ENCODE peak calls at places on chromosomes 2 and 18, in four cellular contexts. One of them, this sample, is unnamed. For H3K4me1 and H3K9me3, the result is how much of the 10 kb centered on the place peaks cover.

GRCh38 chr18:33440384-33441043 is at the start of gene CCDC178:
- DNase-seq in MM.1S: no peak
- DNase-seq in fibroblast of lung: peak
- DNase-seq in astrocyte: peak
- DNase-seq in this sample: no peak

GRCh38 chr2:75464348-75464946 is 96.3 kb downstream of the EVA1A start:
- DNase-seq in astrocyte: peak
- DNase-seq in fibroblast of lung: peak
- DNase-seq in MM.1S: no peak
- DNase-seq in this sample: no peak

GRCh38 chr2:240458044-240458899 is 22.8 kb downstream of the GPC1 start:
- DNase-seq in astrocyte: no peak
- DNase-seq in fibroblast of lung: no peak
- DNase-seq in MM.1S: no peak
- DNase-seq in this sample: no peak

GRCh38 chr18:46169464-46169941 is 65.3 kb downstream of the HAUS1 start:
- DNase-seq in MM.1S: no peak
- DNase-seq in fibroblast of lung: peak
- DNase-seq in astrocyte: peak
- DNase-seq in this sample: no peak

GRCh38 chr2:120761911-120762310 is 26.2 kb downstream of the GLI2 start:
- DNase-seq in astrocyte: no peak
- DNase-seq in MM.1S: no peak
- DNase-seq in fibroblast of lung: no peak
- DNase-seq in this sample: no peak

GRCh38 chr18:398866-399637 is 101.4 kb downstream of the COLEC12 start:
- DNase-seq in astrocyte: no peak
- DNase-seq in MM.1S: no peak
- DNase-seq in fibroblast of lung: no peak
- DNase-seq in this sample: no peak

GRCh38 chr18:33711514-33711913 is 133.5 kb downstream of the ASXL3 start:
- DNase-seq in astrocyte: peak
- DNase-seq in fibroblast of lung: no peak
- DNase-seq in MM.1S: no peak
- DNase-seq in this sample: no peak

GRCh38 chr18:58661423-58661822 is 9.8 kb upstream of the MALT1 start:
- DNase-seq in astrocyte: no peak
- DNase-seq in MM.1S: no peak
- DNase-seq in fibroblast of lung: peak
- DNase-seq in this sample: no peak

GRCh38 chr18:13290856-13291271 is 72.3 kb downstream of the LDLRAD4 start:
- DNase-seq in fibroblast of lung: no peak
- DNase-seq in MM.1S: no peak
- DNase-seq in astrocyte: no peak
- DNase-seq in this sample: no peak

GRCh38 chr2:201058914-201059313 is 12.6 kb downstream of the HYCC2 start:
- DNase-seq in MM.1S: no peak
- DNase-seq in astrocyte: no peak
- DNase-seq in fibroblast of lung: no peak
- DNase-seq in this sample: no peak

GRCh38 chr2:85662899-85663683 is 4.9 kb downstream of the SFTPB start:
- DNase-seq in MM.1S: no peak
- DNase-seq in astrocyte: peak
- DNase-seq in fibroblast of lung: peak
- DNase-seq in this sample: no peak

GRCh38 chr18:58005036-58005435 is 39.0 kb upstream of the NEDD4L start:
- DNase-seq in astrocyte: peak
- DNase-seq in MM.1S: no peak
- DNase-seq in fibroblast of lung: peak
- DNase-seq in this sample: no peak

GRCh38 chr2:195574305-195574704 is 82.7 kb upstream of the SLC39A10 start:
- DNase-seq in astrocyte: no peak
- DNase-seq in MM.1S: no peak
- DNase-seq in fibroblast of lung: no peak
- DNase-seq in this sample: no peak

GRCh38 chr2:61750624-61751023 is 103.2 kb downstream of the FAM161A start:
- DNase-seq in MM.1S: no peak
- DNase-seq in fibroblast of lung: peak
- DNase-seq in astrocyte: peak
- DNase-seq in this sample: no peak

GRCh38 chr18:33536904-33537303 is 41.1 kb upstream of the ASXL3 start:
- DNase-seq in MM.1S: no peak
- DNase-seq in astrocyte: no peak
- DNase-seq in fibroblast of lung: no peak
- DNase-seq in this sample: no peak

GRCh38 chr18:830315-830901 is 18.4 kb upstream of the YES1 start:
- DNase-seq in MM.1S: peak
- DNase-seq in astrocyte: peak
- DNase-seq in fibroblast of lung: peak
- DNase-seq in this sample: no peak

GRCh38 chr2:12855508-12855907 is 138.8 kb downstream of the TRIB2 start:
- DNase-seq in MM.1S: peak
- DNase-seq in fibroblast of lung: no peak
- DNase-seq in astrocyte: peak
- DNase-seq in this sample: no peak

GRCh38 chr2:239801404-239802100 is 223.6 kb downstream of the NDUFA10 start:
- DNase-seq in MM.1S: no peak
- DNase-seq in astrocyte: no peak
- DNase-seq in fibroblast of lung: no peak
- DNase-seq in this sample: no peak

GRCh38 chr2:184004945-184005672 is 593.2 kb upstream of the ZNF804A start:
- DNase-seq in fibroblast of lung: no peak
- DNase-seq in MM.1S: no peak
- DNase-seq in astrocyte: no peak
- DNase-seq in this sample: no peak

GRCh38 chr2:56630286-56630685 is 446.5 kb downstream of the CCDC85A start:
- DNase-seq in astrocyte: no peak
- DNase-seq in fibroblast of lung: no peak
- DNase-seq in MM.1S: no peak
- DNase-seq in this sample: no peak

GRCh38 chr2:147156970-147157369 is 687.9 kb upstream of the ACVR2A start:
- DNase-seq in astrocyte: no peak
- DNase-seq in MM.1S: no peak
- DNase-seq in fibroblast of lung: no peak
- DNase-seq in this sample: no peak

GRCh38 chr2:238929242-238930081 is 81.6 kb downstream of the TWIST2 start:
- DNase-seq in fibroblast of lung: peak
- DNase-seq in astrocyte: peak
- DNase-seq in MM.1S: no peak
- DNase-seq in this sample: no peak

GRCh38 chr2:217995741-217996141 is 7.1 kb downstream of the TNS1 start:
- DNase-seq in MM.1S: no peak
- DNase-seq in astrocyte: no peak
- DNase-seq in fibroblast of lung: peak
- DNase-seq in this sample: no peak

GRCh38 chr2:4866198-4866597 is 826.0 kb upstream of the SOX11 start:
- DNase-seq in fibroblast of lung: no peak
- DNase-seq in astrocyte: no peak
- DNase-seq in MM.1S: no peak
- DNase-seq in this sample: no peak

GRCh38 chr2:122433123-122433754 is 677.8 kb downstream of the TSN start:
- DNase-seq in MM.1S: no peak
- DNase-seq in fibroblast of lung: no peak
- DNase-seq in astrocyte: no peak
- DNase-seq in this sample: no peak

GRCh38 chr2:75870133-75870532 is 159.4 kb upstream of the GCFC2 start:
- DNase-seq in MM.1S: no peak
- DNase-seq in astrocyte: no peak
- DNase-seq in fibroblast of lung: no peak
- DNase-seq in this sample: no peak

DNA sequence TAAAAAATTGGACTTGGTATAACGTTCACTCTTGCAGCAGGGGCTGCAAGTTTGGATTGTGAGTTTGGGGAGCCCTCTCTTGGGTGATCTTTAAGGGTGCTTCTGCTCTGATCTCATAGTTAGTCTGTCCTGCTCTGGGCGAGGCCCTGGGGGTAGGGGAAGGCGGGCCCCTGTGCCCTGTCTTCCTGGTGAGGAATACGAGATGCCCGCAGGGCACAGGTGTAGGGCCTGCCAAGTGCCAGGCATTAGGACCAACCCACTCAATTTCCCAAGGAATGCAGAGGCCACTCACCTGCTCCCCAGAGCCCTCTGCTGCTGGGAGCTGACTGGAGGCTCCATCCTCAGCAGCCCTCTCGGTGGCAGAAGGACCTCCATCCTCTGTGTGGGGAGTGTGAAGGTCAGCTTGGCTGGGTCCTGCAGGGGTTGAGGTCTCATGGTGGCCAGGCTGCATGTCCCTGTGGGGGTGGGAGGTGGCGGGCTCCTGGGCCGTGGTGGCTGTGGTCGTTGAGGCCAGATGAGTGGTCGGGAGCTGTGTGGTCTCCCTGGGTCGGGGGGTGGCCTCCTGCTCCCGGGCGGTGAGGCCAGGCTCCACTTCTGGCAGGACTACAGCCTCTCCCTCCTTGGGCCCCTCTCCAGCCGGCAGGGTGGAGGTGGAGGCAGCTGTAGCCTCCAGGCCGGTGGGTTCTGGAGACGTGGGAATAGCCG is 21.3 kb downstream of the SDC1 start:
- DNase-seq in astrocyte: no peak
- DNase-seq in fibroblast of lung: no peak
- DNase-seq in MM.1S: no peak
- DNase-seq in this sample: no peak
- H3K4me1 ChIP-seq in astrocyte: under half
- H3K4me1 ChIP-seq in fibroblast of lung: under half
- H3K4me1 ChIP-seq in MM.1S: half or more
- H3K4me1 ChIP-seq in this sample: under half

DNA sequence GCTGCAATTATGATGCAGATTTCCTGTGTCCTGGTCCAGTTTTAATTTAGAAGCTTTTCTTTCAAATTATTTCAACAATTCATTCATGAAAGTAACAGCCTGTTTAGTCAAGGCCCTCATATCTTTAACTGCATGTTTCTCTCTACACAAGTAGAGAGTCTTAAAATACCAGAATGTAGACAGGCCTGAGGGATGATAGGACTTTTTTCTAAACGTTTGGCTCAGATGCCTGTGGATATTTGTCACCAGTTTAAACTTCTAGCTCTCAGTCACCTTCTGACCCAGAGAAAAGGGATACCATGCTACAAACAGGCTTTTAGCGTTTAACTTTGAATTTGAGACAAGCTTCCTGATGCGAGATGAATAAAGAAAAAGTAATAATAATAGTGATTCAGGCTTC is 15.7 kb downstream of the COL5A2 start:
- DNase-seq in astrocyte: peak
- DNase-seq in fibroblast of lung: peak
- DNase-seq in MM.1S: no peak
- DNase-seq in this sample: no peak
- H3K9me3 ChIP-seq in astrocyte: under half
- H3K9me3 ChIP-seq in fibroblast of lung: under half
- H3K9me3 ChIP-seq in MM.1S: under half
- H3K9me3 ChIP-seq in this sample: under half

GRCh38 chr2:9991829-9992273 is 40.4 kb downstream of the GRHL1 start:
- DNase-seq in astrocyte: peak
- DNase-seq in fibroblast of lung: no peak
- DNase-seq in MM.1S: no peak
- DNase-seq in this sample: no peak
- TF ChIP-seq CTCF in astrocyte: no peak
- TF ChIP-seq CTCF in fibroblast of lung: no peak
- TF ChIP-seq CTCF in MM.1S: no peak
- TF ChIP-seq CTCF in this sample: no peak

GRCh38 chr18:22347624-22348511 is 69.8 kb downstream of the CTAGE1 start:
- DNase-seq in fibroblast of lung: peak
- DNase-seq in MM.1S: no peak
- DNase-seq in astrocyte: no peak
- DNase-seq in this sample: peak
- H3K4me1 ChIP-seq in fibroblast of lung: under half
- H3K4me1 ChIP-seq in MM.1S: under half
- H3K4me1 ChIP-seq in astrocyte: under half
- H3K4me1 ChIP-seq in this sample: under half

GRCh38 chr2:241592126-241592845 is 33.7 kb downstream of the BOK start:
- DNase-seq in astrocyte: no peak
- DNase-seq in MM.1S: no peak
- DNase-seq in fibroblast of lung: no peak
- DNase-seq in this sample: no peak

GRCh38 chr2:241584446-241584845 is 25.9 kb downstream of the BOK start:
- DNase-seq in fibroblast of lung: peak
- DNase-seq in astrocyte: peak
- DNase-seq in MM.1S: no peak
- DNase-seq in this sample: no peak

GRCh38 chr2:241582328-241582727 is 23.8 kb downstream of the BOK start:
- DNase-seq in astrocyte: no peak
- DNase-seq in MM.1S: no peak
- DNase-seq in fibroblast of lung: no peak
- DNase-seq in this sample: no peak

GRCh38 chr2:241582806-241583205 is 24.3 kb downstream of the BOK start:
- DNase-seq in MM.1S: no peak
- DNase-seq in astrocyte: no peak
- DNase-seq in fibroblast of lung: no peak
- DNase-seq in this sample: no peak

DNA sequence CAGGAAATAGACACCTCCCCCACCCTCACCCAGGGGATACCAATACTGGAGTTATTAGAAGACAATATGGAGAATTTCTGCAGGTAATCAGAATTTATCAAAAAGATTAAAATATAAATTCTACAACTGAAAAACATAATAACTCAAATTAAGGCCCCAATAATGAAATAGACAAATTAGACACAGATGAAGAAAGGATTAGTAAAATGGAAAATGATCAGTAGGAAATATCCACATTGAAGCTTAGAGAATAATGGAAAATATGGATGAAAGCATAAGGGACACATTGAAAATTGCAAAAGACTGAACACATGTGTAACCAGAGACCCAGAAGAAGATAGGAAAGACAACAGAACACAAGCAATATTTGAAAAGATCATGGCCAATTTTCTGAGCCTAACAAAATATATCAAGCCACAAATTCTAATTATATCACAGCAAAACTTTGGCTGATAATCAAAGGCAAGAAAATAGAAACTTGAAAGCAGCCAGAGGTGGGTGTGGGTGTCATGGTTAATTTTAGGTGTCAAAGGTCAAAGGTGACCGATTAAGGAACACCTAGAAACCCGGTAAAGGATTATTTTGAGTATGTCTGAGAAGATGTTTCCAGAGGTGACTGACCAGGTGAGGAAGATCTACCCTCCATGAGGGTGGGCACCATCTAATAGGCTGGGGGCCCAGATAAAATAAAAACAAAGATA is 28.2 kb downstream of the BOK start:
- DNase-seq in MM.1S: no peak
- DNase-seq in astrocyte: no peak
- DNase-seq in fibroblast of lung: no peak
- DNase-seq in this sample: no peak
- H3K9me3 ChIP-seq in MM.1S: under half
- H3K9me3 ChIP-seq in astrocyte: under half
- H3K9me3 ChIP-seq in fibroblast of lung: under half
- H3K9me3 ChIP-seq in this sample: under half

GRCh38 chr18:77714716-77715115 is 465.1 kb downstream of the GALR1 start:
- DNase-seq in fibroblast of lung: no peak
- DNase-seq in astrocyte: no peak
- DNase-seq in MM.1S: no peak
- DNase-seq in this sample: no peak

GRCh38 chr18:77709107-77709506 is 459.5 kb downstream of the GALR1 start:
- DNase-seq in MM.1S: no peak
- DNase-seq in astrocyte: no peak
- DNase-seq in fibroblast of lung: no peak
- DNase-seq in this sample: no peak

GRCh38 chr18:77716282-77716681 is 466.6 kb downstream of the GALR1 start:
- DNase-seq in astrocyte: no peak
- DNase-seq in MM.1S: no peak
- DNase-seq in fibroblast of lung: no peak
- DNase-seq in this sample: no peak

GRCh38 chr18:77705301-77705700 is 455.7 kb downstream of the GALR1 start:
- DNase-seq in astrocyte: no peak
- DNase-seq in MM.1S: no peak
- DNase-seq in fibroblast of lung: no peak
- DNase-seq in this sample: no peak

GRCh38 chr18:77711096-77711495 is 461.4 kb downstream of the GALR1 start:
- DNase-seq in fibroblast of lung: no peak
- DNase-seq in astrocyte: no peak
- DNase-seq in MM.1S: peak
- DNase-seq in this sample: no peak
- TF ChIP-seq CTCF in fibroblast of lung: no peak
- TF ChIP-seq CTCF in astrocyte: peak
- TF ChIP-seq CTCF in MM.1S: peak
- TF ChIP-seq CTCF in this sample: no peak

This sample was measured in CD8-positive, alpha-beta T cell.